ENCODE peak calls at places on chromosomes 13 and 19, in six cellular contexts. I is AG09319; D is stimulated activated CD8-positive, alpha-beta memory T cell treated with anti-CD3 and anti-CD28 coated beads, Interleukin-15, amount 100 ng/mL, for 1 hour; P is Caki2; B is NCI-H774; W is NCI-H1436. L is an unnamed sample.

GRCh38 chr13:22428188-22428828 is 752.5 kb upstream of the SGCG start:
- DNase-seq in I (no peak), D (no peak), P (no peak), B (no peak), W (no peak), L (no peak)

GRCh38 chr13:42014119-42014518 is 34.3 kb upstream of the DGKH start:
- DNase-seq in I (no peak), D (no peak), P (no peak), B (no peak), W (no peak), L (no peak)

GRCh38 chr19:55545443-55545842 is at the start of gene SBK3:
- DNase-seq in I (no peak), D (no peak), P (no peak), B (no peak), W (no peak), L (no peak)

GRCh38 chr13:98014766-98015165 is 61.3 kb downstream of the IPO5 start:
- DNase-seq in I (peak), D (no peak), P (no peak), B (no peak), W (no peak), L (no peak)

GRCh38 chr19:4097501-4097900 is 26.4 kb downstream of the MAP2K2 start:
- DNase-seq in I (no peak), D (no peak), P (no peak), B (no peak), W (no peak), L (no peak)

GRCh38 chr13:22993148-22993547 is 187.6 kb upstream of the SGCG start:
- DNase-seq in I (no peak), D (no peak), P (no peak), B (no peak), W (no peak), L (no peak)

GRCh38 chr19:6212403-6213265 is 67.1 kb downstream of the MLLT1 start:
- DNase-seq in I (no peak), D (no peak), P (no peak), B (no peak), W (no peak), L (no peak)

GRCh38 chr13:102707465-102707864 is 12.6 kb upstream of the METTL21C start:
- DNase-seq in I (peak), D (no peak), P (peak), B (no peak), W (no peak), L (no peak)

GRCh38 chr13:20254076-20254475 is 22.0 kb upstream of the GJB6 start:
- DNase-seq in I (no peak), D (no peak), P (no peak), B (no peak), W (no peak), L (no peak)

GRCh38 chr13:113862766-113863510 is 938 bp downstream of the GAS6 start:
- DNase-seq in I (no peak), D (no peak), P (no peak), B (no peak), W (no peak), L (no peak)

GRCh38 chr13:44050450-44051063 is 170.9 kb downstream of the LACC1 start:
- DNase-seq in I (peak), D (no peak), P (no peak), B (no peak), W (peak), L (no peak)

GRCh38 chr13:29543230-29544215 is 52.0 kb downstream of the SLC7A1 start:
- DNase-seq in I (no peak), D (no peak), P (no peak), B (no peak), W (no peak), L (no peak)

GRCh38 chr19:6828698-6829633 is 56.5 kb downstream of the VAV1 start:
- DNase-seq in I (no peak), D (no peak), P (peak), B (no peak), W (no peak), L (peak)

GRCh38 chr19:13099073-13099999 is 3.3 kb downstream of the LYL1 start:
- DNase-seq in I (no peak), D (peak), P (no peak), B (peak), W (peak), L (peak)

GRCh38 chr13:82713681-82714405 is 1168.4 kb downstream of the SLITRK1 start:
- DNase-seq in I (no peak), D (no peak), P (no peak), B (no peak), W (no peak), L (no peak)

GRCh38 chr19:19224852-19225494 is 13.2 kb downstream of the NCAN start:
- DNase-seq in I (peak), D (peak), P (peak), B (peak), W (peak), L (no peak)

GRCh38 chr19:51749979-51750378 is 1.7 kb downstream of the FPR1 start:
- DNase-seq in I (no peak), D (no peak), P (no peak), B (no peak), W (no peak), L (no peak)

GRCh38 chr19:50992666-50993035 is 8.8 kb downstream of the KLK8 start:
- DNase-seq in I (no peak), D (no peak), P (peak), B (no peak), W (no peak), L (no peak)

GRCh38 chr19:35557539-35558399 is 5.7 kb downstream of the ATP4A start:
- DNase-seq in I (no peak), D (peak), P (no peak), B (peak), W (peak), L (no peak)

GRCh38 chr13:25397763-25398162 is 26.0 kb downstream of the ATP8A2 start:
- DNase-seq in I (no peak), D (no peak), P (no peak), B (no peak), W (no peak), L (no peak)

GRCh38 chr13:98468929-98469328 is 108.0 kb downstream of the STK24 start:
- DNase-seq in I (no peak), D (no peak), P (no peak), B (no peak), W (no peak), L (no peak)

GRCh38 chr13:28353679-28354078 is 141.2 kb downstream of the FLT1 start:
- DNase-seq in I (no peak), D (no peak), P (no peak), B (no peak), W (no peak), L (no peak)

GRCh38 chr13:112446347-112446861 is 70.2 kb downstream of the SPACA7 start:
- DNase-seq in I (no peak), D (no peak), P (no peak), B (no peak), W (no peak), L (no peak)

GRCh38 chr13:80050252-80050651 is 290.7 kb downstream of the SPRY2 start:
- DNase-seq in I (no peak), D (no peak), P (no peak), B (no peak), W (no peak), L (no peak)

GRCh38 chr13:50080856-50081105 is 65.5 kb downstream of the KCNRG start:
- DNase-seq in I (no peak), D (peak), P (peak), B (no peak), W (no peak), L (no peak)

GRCh38 chr13:97091202-97091601 is 96.9 kb upstream of the OXGR1 start:
- DNase-seq in I (no peak), D (no peak), P (no peak), B (no peak), W (no peak), L (no peak)

GRCh38 chr13:113928701-113929627 is 44.9 kb downstream of the C13orf46 start:
- DNase-seq in I (peak), D (no peak), P (no peak), B (no peak), W (no peak), L (no peak)

GRCh38 chr19:22523940-22524339 is 101.8 kb upstream of the ZNF98 start:
- DNase-seq in I (no peak), D (no peak), P (no peak), B (no peak), W (no peak), L (no peak)

GRCh38 chr19:29815231-29815630 is 3.4 kb downstream of the CCNE1 start:
- DNase-seq in I (no peak), D (no peak), P (no peak), B (no peak), W (no peak), L (no peak)

GRCh38 chr13:94139393-94139995 is 340.0 kb downstream of the DCT start:
- DNase-seq in I (no peak), D (no peak), P (no peak), B (no peak), W (no peak), L (no peak)

GRCh38 chr19:48424694-48425219 is 21.0 kb upstream of the GRWD1 start:
- DNase-seq in I (no peak), D (no peak), P (peak), B (no peak), W (no peak), L (no peak)

GRCh38 chr19:46357846-46358583 is 11.1 kb downstream of the PPP5C start:
- DNase-seq in I (no peak), D (no peak), P (no peak), B (no peak), W (no peak), L (no peak)

GRCh38 chr19:37128821-37129177 is 43.7 kb downstream of the ZNF585A start:
- DNase-seq in I (no peak), D (no peak), P (peak), B (no peak), W (no peak), L (no peak)

L was measured in NK-92 treated with Interleukin-12 subunit alpha and Interleukin-12 subunit beta, amount 100 ng/mL, for 24 hours.